ENCODE peak calls at places on chromosomes 4 and X, in seven cellular contexts. U, Q, A, Z, N, S and O are unnamed samples.

GRCh38 chr4:156970501-156971167 is 965 bp downstream of the PDGFC start:
- DNase-seq in U (peak; percentile 51), Q (no peak), A (peak; percentile 80), Z (no peak), N (peak; percentile 22), S (peak; percentile 51), O (peak; percentile 66)

GRCh38 chr4:120071192-120071795 is 4.6 kb upstream of the MAD2L1 start:
- DNase-seq in U (peak; percentile 86), Q (no peak), A (peak; percentile 85), Z (peak; percentile 63), N (peak; percentile 51), S (peak; percentile 32), O (no peak)

GRCh38 chr4:103156107-103156506 is 42.0 kb downstream of the CENPE start:
- DNase-seq in U (no peak), Q (no peak), A (no peak), Z (no peak), N (no peak), S (no peak), O (no peak)

GRCh38 chr4:113633467-113633866 is 128.1 kb downstream of the CAMK2D start:
- DNase-seq in U (no peak), Q (no peak), A (no peak), Z (no peak), N (no peak), S (no peak), O (no peak)

GRCh38 chrX:24561121-24561520 is 86.0 kb downstream of the PCYT1B start:
- DNase-seq in U (no peak), Q (no peak), A (peak; percentile 44), Z (no peak), N (peak; percentile 11), S (no peak), O (no peak)

GRCh38 chrX:45801554-45801953 is 600.9 kb upstream of the DIPK2B start:
- DNase-seq in U (peak; percentile 17), Q (no peak), A (peak; percentile 7), Z (no peak), N (peak; percentile 52), S (no peak), O (no peak)

GRCh38 chr4:148289740-148290139 is 152.5 kb downstream of the NR3C2 start:
- DNase-seq in U (no peak), Q (no peak), A (no peak), Z (no peak), N (no peak), S (no peak), O (no peak)

GRCh38 chr4:161929966-161930365 is 233.8 kb downstream of the FSTL5 start:
- DNase-seq in U (peak; percentile 93), Q (no peak), A (no peak), Z (no peak), N (no peak), S (no peak), O (no peak)

GRCh38 chrX:119573840-119574393 is 446 bp upstream of the UBE2A start:
- DNase-seq in U (peak; percentile 16), Q (no peak), A (no peak), Z (peak; percentile 35), N (peak; percentile 25), S (no peak), O (no peak)

GRCh38 chr4:184347251-184348239 is 126.8 kb downstream of the IRF2 start:
- DNase-seq in U (peak; percentile 54), Q (no peak), A (no peak), Z (no peak), N (peak; percentile 33), S (peak; percentile 8), O (no peak)

GRCh38 chr4:189809885-189810284 is 130.8 kb upstream of the FRG1 start:
- DNase-seq in U (no peak), Q (no peak), A (no peak), Z (no peak), N (no peak), S (no peak), O (no peak)

GRCh38 chr4:7828926-7829325 is 110.7 kb downstream of the AFAP1 start:
- DNase-seq in U (no peak), Q (no peak), A (no peak), Z (peak; percentile 45), N (no peak), S (no peak), O (no peak)

GRCh38 chrX:56994375-56995270 is 718 bp downstream of the SPIN3 start:
- DNase-seq in U (no peak), Q (no peak), A (no peak), Z (no peak), N (no peak), S (no peak), O (no peak)

GRCh38 chrX:71224098-71224708 is 1.2 kb downstream of the GJB1 start:
- DNase-seq in U (no peak), Q (no peak), A (no peak), Z (no peak), N (no peak), S (no peak), O (no peak)

GRCh38 chrX:69133561-69134542 is 31.4 kb downstream of the PJA1 start:
- DNase-seq in U (no peak), Q (no peak), A (no peak), Z (peak; percentile 43), N (peak; percentile 85), S (peak; percentile 33), O (no peak)

GRCh38 chrX:110966839-110967238 is 129.2 kb upstream of the PAK3 start:
- DNase-seq in U (no peak), Q (no peak), A (no peak), Z (peak; percentile 15), N (no peak), S (no peak), O (no peak)

GRCh38 chr4:242121-242848 is 63.0 kb downstream of the ZNF732 start:
- DNase-seq in U (peak; percentile 92), Q (peak; percentile 16), A (peak; percentile 70), Z (peak; percentile 36), N (peak; percentile 67), S (no peak), O (no peak)

GRCh38 chr4:1445716-1446445 is 39.6 kb upstream of the NKX1-1 start:
- DNase-seq in U (no peak), Q (no peak), A (no peak), Z (no peak), N (no peak), S (no peak), O (no peak)

GRCh38 chr4:185142911-185143595 is at the start of gene SLC25A4:
- DNase-seq in U (peak; percentile 85), Q (peak; percentile 49), A (peak; percentile 86), Z (peak; percentile 53), N (peak; percentile 74), S (peak; percentile 86), O (peak; percentile 88)

GRCh38 chr4:7358100-7358735 is 76.5 kb downstream of the PSAPL1 start:
- DNase-seq in U (peak; percentile 82), Q (no peak), A (no peak), Z (peak; percentile 84), N (peak; percentile 98), S (no peak), O (no peak)

GRCh38 chrX:126550816-126551215 is 1.8 kb downstream of the DCAF12L1 start:
- DNase-seq in U (no peak), Q (no peak), A (no peak), Z (no peak), N (no peak), S (no peak), O (no peak)

GRCh38 chr4:1379351-1379781 is 26.9 kb downstream of the NKX1-1 start:
- DNase-seq in U (no peak), Q (peak; percentile 7), A (no peak), Z (no peak), N (no peak), S (no peak), O (peak; percentile 15)

GRCh38 chr4:3291969-3292570 is 751 bp upstream of the RGS12 start:
- DNase-seq in U (peak; percentile 16), Q (no peak), A (peak; percentile 64), Z (peak; percentile 13), N (peak; percentile 54), S (peak; percentile 36), O (no peak)

GRCh38 chrX:45324941-45325340 is 124.3 kb upstream of the DIPK2B start:
- DNase-seq in U (no peak), Q (no peak), A (no peak), Z (no peak), N (no peak), S (no peak), O (no peak)

GRCh38 chr4:20684852-20685763 is 15.2 kb upstream of the PACRGL start:
- DNase-seq in U (peak; percentile 70), Q (no peak), A (peak; percentile 35), Z (no peak), N (peak; percentile 23), S (no peak), O (no peak)

GRCh38 chr4:187840814-187841213 is 154.8 kb upstream of the ZFP42 start:
- DNase-seq in U (no peak), Q (no peak), A (no peak), Z (peak; percentile 4), N (peak; percentile 75), S (no peak), O (no peak)

GRCh38 chrX:115560978-115561604 is at the start of gene PLS3:
- DNase-seq in U (peak; percentile 76), Q (no peak), A (peak; percentile 0), Z (peak; percentile 77), N (peak; percentile 82), S (peak; percentile 78), O (peak; percentile 86)